ENCODE peak calls at places on chromosomes 13 and 19, in nine cellular contexts. S, I, J, L, Y, W, Z, D and R are unnamed samples.

GRCh38 chr13:61728468-61728867 is 312.8 kb upstream of the PCDH20 start:
- DNase-seq in S (no peak), I (no peak), J (no peak), L (no peak), Y (no peak), W (no peak), Z (no peak), D (peak; percentile 10), R (no peak)

GRCh38 chr13:112899618-112900600 is 69.1 kb upstream of the MCF2L start:
- DNase-seq in S (peak; percentile 35), I (no peak), J (no peak), L (no peak), Y (peak; percentile 3), W (no peak), Z (no peak), D (no peak), R (no peak)

GRCh38 chr19:14772467-14772866 is 5.9 kb downstream of the ADGRE2 start:
- DNase-seq in S (no peak), I (no peak), J (no peak), L (no peak), Y (no peak), W (no peak), Z (no peak), D (no peak), R (no peak)

GRCh38 chr13:79423801-79424642 is 18.0 kb upstream of the RBM26 start:
- DNase-seq in S (no peak), I (no peak), J (no peak), L (no peak), Y (no peak), W (no peak), Z (no peak), D (no peak), R (no peak)

GRCh38 chr13:96090240-96091101 is 564 bp downstream of the HS6ST3 start:
- DNase-seq in S (peak; percentile 78), I (peak; percentile 10), J (no peak), L (no peak), Y (no peak), W (no peak), Z (no peak), D (no peak), R (no peak)

GRCh38 chr19:57689750-57690149 is 8.0 kb downstream of the ZNF551 start:
- DNase-seq in S (no peak), I (no peak), J (no peak), L (no peak), Y (no peak), W (no peak), Z (no peak), D (no peak), R (no peak)

GRCh38 chr13:47330031-47330430 is 433.2 kb upstream of the HTR2A start:
- DNase-seq in S (no peak), I (no peak), J (no peak), L (no peak), Y (no peak), W (no peak), Z (no peak), D (no peak), R (no peak)

GRCh38 chr19:47273313-47274070 is 1.2 kb upstream of the INAFM1 start:
- DNase-seq in S (peak; percentile 98), I (peak; percentile 92), J (peak; percentile 92), L (peak; percentile 92), Y (peak; percentile 93), W (peak; percentile 50), Z (peak; percentile 94), D (peak; percentile 93), R (peak; percentile 75)

GRCh38 chr13:37263881-37264280 is 158.4 kb upstream of the CSNK1A1L start:
- DNase-seq in S (peak; percentile 65), I (no peak), J (no peak), L (no peak), Y (no peak), W (no peak), Z (no peak), D (no peak), R (no peak)

GRCh38 chr13:97108535-97108910 is 113.6 kb upstream of the MBNL2 start:
- DNase-seq in S (no peak), I (no peak), J (peak; percentile 46), L (peak; percentile 52), Y (peak; percentile 48), W (no peak), Z (no peak), D (no peak), R (no peak)

GRCh38 chr19:15159251-15159650 is 41.5 kb downstream of the NOTCH3 start:
- DNase-seq in S (no peak), I (no peak), J (no peak), L (no peak), Y (no peak), W (no peak), Z (no peak), D (no peak), R (no peak)

GRCh38 chr19:49110567-49110966 is 3.6 kb upstream of the LIN7B start:
- DNase-seq in S (no peak), I (no peak), J (peak; percentile 15), L (no peak), Y (no peak), W (no peak), Z (no peak), D (no peak), R (no peak)
- TF ChIP-seq CTCF in S (no peak), I (no peak), J (no peak), L (no peak), Y (no peak), W (no peak), Z (no peak), D (no peak), R (no peak)

GRCh38 chr13:19861762-19862161 is 1.7 kb downstream of the ZMYM5 start:
- DNase-seq in S (no peak), I (no peak), J (no peak), L (no peak), Y (no peak), W (no peak), Z (no peak), D (no peak), R (no peak)

GRCh38 chr13:19864018-19864338 is 529 bp upstream of the ZMYM5 start:
- DNase-seq in S (no peak), I (peak; percentile 78), J (peak; percentile 56), L (peak; percentile 78), Y (peak; percentile 77), W (peak; percentile 23), Z (no peak), D (peak; percentile 74), R (peak; percentile 56)

GRCh38 chr13:19862511-19863313 is 737 bp downstream of the ZMYM5 start:
- DNase-seq in S (peak; percentile 69), I (peak; percentile 34), J (peak; percentile 1), L (no peak), Y (peak; percentile 16), W (no peak), Z (peak; percentile 27), D (peak; percentile 29), R (no peak)

GRCh38 chr13:19863323-19864017 is at the start of gene ZMYM5:
- DNase-seq in S (peak; percentile 100), I (peak; percentile 99), J (peak; percentile 98), L (peak; percentile 98), Y (peak; percentile 99), W (peak; percentile 92), Z (peak; percentile 97), D (peak; percentile 99), R (peak; percentile 96)

GRCh38 chr13:19860884-19861655 is 2.4 kb downstream of the ZMYM5 start:
- DNase-seq in S (peak; percentile 50), I (no peak), J (peak; percentile 48), L (no peak), Y (no peak), W (no peak), Z (no peak), D (no peak), R (no peak)
- H3K4me3 ChIP-seq in S (peak overlapping the region; percentile 99), I (peak overlapping the region; percentile 79), J (peak overlapping the region; percentile 22), L (no peak overlapping the region), Y (no peak overlapping the region), W (peak overlapping the region; percentile 87), Z (no peak overlapping the region), D (peak overlapping the region; percentile 94), R (peak overlapping the region; percentile 97)

DNA sequence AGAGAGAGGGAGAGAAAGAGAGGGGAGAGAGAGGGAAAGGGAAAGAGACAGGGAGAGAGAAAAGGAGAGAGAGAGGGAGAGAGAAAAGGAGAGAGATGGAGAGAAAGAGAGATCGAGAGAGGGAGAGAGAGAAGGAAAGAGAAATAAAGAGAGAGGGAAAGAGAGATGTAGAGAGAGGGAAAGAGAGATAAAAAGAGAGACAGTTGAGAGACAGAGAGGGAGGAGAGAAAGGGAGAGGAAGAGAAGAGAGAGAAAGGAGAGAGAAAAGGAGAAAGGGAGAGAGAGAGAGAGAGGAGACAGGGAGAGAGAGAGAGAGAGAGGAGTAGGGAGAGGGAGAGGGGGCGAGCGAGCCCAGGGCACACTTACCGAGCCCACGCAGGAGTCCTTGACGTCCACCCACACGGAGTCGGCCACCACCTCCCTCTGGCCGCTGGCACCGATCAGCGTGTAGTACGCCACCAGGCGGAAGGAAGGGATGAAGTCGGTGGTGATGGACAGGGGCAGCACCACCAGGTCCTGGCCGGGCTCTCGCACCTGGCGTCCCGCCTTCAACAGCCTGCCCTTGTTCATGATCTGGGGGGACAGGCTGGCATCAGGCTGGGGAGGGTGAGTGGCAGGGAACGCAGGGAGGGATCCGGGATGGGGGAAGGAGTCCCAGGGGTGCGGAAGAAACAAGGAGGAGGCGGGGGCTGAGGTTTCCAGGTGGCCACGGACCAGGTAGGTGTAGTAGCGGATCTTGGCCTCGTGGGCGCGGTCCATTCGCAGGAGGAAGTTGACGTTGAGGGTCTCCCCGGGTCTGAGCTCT is 10.0 kb downstream of the C3 start:
- DNase-seq in S (peak; percentile 78), I (no peak), J (no peak), L (no peak), Y (no peak), W (no peak), Z (no peak), D (no peak), R (no peak)
- TF ChIP-seq CTCF in S (peak; percentile 71), I (no peak), J (no peak), L (no peak), Y (no peak), W (no peak), Z (no peak), D (no peak), R (peak; percentile 25)

GRCh38 chr19:35154535-35155406 is at the start of gene FXYD5:
- DNase-seq in S (peak; percentile 87), I (peak; percentile 74), J (peak; percentile 56), L (no peak), Y (peak; percentile 63), W (no peak), Z (peak; percentile 63), D (peak; percentile 78), R (no peak)

GRCh38 chr19:35155981-35156672 is 1.6 kb downstream of the FXYD5 start:
- DNase-seq in S (no peak), I (no peak), J (no peak), L (no peak), Y (no peak), W (no peak), Z (no peak), D (no peak), R (no peak)

GRCh38 chr19:35155441-35155840 is 906 bp downstream of the FXYD5 start:
- DNase-seq in S (no peak), I (no peak), J (no peak), L (no peak), Y (no peak), W (no peak), Z (no peak), D (no peak), R (no peak)

GRCh38 chr19:35157431-35157830 is 2.9 kb downstream of the FXYD5 start:
- DNase-seq in S (no peak), I (no peak), J (no peak), L (no peak), Y (no peak), W (no peak), Z (no peak), D (no peak), R (no peak)

DNA sequence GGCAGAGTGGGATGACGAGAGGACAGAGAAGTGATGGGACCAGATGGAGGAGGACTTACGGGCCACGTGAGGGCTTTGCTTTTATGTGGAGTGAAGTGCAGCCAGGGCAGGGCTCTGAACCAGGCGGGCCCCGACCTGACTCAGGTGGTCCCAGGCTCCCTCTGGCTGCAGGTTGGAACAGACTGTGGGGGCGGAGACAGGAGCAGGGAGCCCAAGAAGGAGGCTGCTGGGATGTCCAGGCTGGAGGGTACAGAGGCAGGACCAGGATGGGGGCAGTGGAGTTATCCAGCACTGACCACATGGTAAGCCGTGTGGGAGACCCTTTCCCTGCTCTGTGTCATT is 2.1 kb downstream of the FXYD5 start:
- DNase-seq in S (no peak), I (no peak), J (no peak), L (no peak), Y (no peak), W (no peak), Z (no peak), D (no peak), R (no peak)
- H3K4me3 ChIP-seq in S (no peak overlapping the region), I (no peak overlapping the region), J (no peak overlapping the region), L (no peak overlapping the region), Y (no peak overlapping the region), W (no peak overlapping the region), Z (no peak overlapping the region), D (no peak overlapping the region), R (no peak overlapping the region)